ENCODE peak calls at places on chromosome 6, in eight cellular contexts. One of them, this sample, is unnamed.

GRCh38 chr6:44166591-44167184 is 8.1 kb downstream of the CAPN11 start:
- DNase-seq in EH: peak; percentile 21
- DNase-seq in activated gamma-delta T cell treated with Interleukin-2 at 50 U/mL for 16 hours: no peak
- DNase-seq in GM04504: no peak
- DNase-seq in ELR: peak; percentile 28
- DNase-seq in kidney epithelial cell: no peak
- DNase-seq in activated CD4-positive, alpha-beta T cell treated with anti-CD3 and anti-CD28 coated beads for 48 hours: no peak
- DNase-seq in AML-193: peak; percentile 36
- DNase-seq in this sample: no peak

GRCh38 chr6:52929321-52930164 is 20.0 kb upstream of the GSTA3 start:
- DNase-seq in activated CD4-positive, alpha-beta T cell treated with anti-CD3 and anti-CD28 coated beads for 48 hours: no peak
- DNase-seq in kidney epithelial cell: no peak
- DNase-seq in ELR: peak; percentile 96
- DNase-seq in AML-193: no peak
- DNase-seq in EH: peak; percentile 96
- DNase-seq in activated gamma-delta T cell treated with Interleukin-2 at 50 U/mL for 16 hours: no peak
- DNase-seq in GM04504: peak; percentile 77
- DNase-seq in this sample: no peak

GRCh38 chr6:2158596-2159271 is 86.7 kb downstream of the GMDS start:
- DNase-seq in GM04504: no peak
- DNase-seq in kidney epithelial cell: no peak
- DNase-seq in activated gamma-delta T cell treated with Interleukin-2 at 50 U/mL for 16 hours: no peak
- DNase-seq in EH: peak; percentile 21
- DNase-seq in AML-193: no peak
- DNase-seq in ELR: peak; percentile 58
- DNase-seq in activated CD4-positive, alpha-beta T cell treated with anti-CD3 and anti-CD28 coated beads for 48 hours: peak; percentile 17
- DNase-seq in this sample: no peak

GRCh38 chr6:18412644-18413043 is 25.5 kb downstream of the RNF144B start:
- DNase-seq in AML-193: no peak
- DNase-seq in kidney epithelial cell: no peak
- DNase-seq in EH: peak; percentile 78
- DNase-seq in activated CD4-positive, alpha-beta T cell treated with anti-CD3 and anti-CD28 coated beads for 48 hours: no peak
- DNase-seq in activated gamma-delta T cell treated with Interleukin-2 at 50 U/mL for 16 hours: no peak
- DNase-seq in ELR: peak; percentile 82
- DNase-seq in GM04504: no peak
- DNase-seq in this sample: no peak

GRCh38 chr6:163457637-163458561 is 43.4 kb downstream of the QKI start:
- DNase-seq in GM04504: peak; percentile 79
- DNase-seq in kidney epithelial cell: peak; percentile 79
- DNase-seq in ELR: peak; percentile 89
- DNase-seq in EH: peak; percentile 96
- DNase-seq in activated CD4-positive, alpha-beta T cell treated with anti-CD3 and anti-CD28 coated beads for 48 hours: no peak
- DNase-seq in AML-193: peak; percentile 26
- DNase-seq in activated gamma-delta T cell treated with Interleukin-2 at 50 U/mL for 16 hours: no peak
- DNase-seq in this sample: no peak

GRCh38 chr6:73050706-73051105 is 174.6 kb downstream of the KHDC1L start:
- DNase-seq in kidney epithelial cell: no peak
- DNase-seq in activated CD4-positive, alpha-beta T cell treated with anti-CD3 and anti-CD28 coated beads for 48 hours: no peak
- DNase-seq in ELR: no peak
- DNase-seq in GM04504: no peak
- DNase-seq in activated gamma-delta T cell treated with Interleukin-2 at 50 U/mL for 16 hours: no peak
- DNase-seq in AML-193: no peak
- DNase-seq in EH: no peak
- DNase-seq in this sample: no peak

GRCh38 chr6:105771313-105771970 is 314.7 kb upstream of the PRDM1 start:
- DNase-seq in GM04504: no peak
- DNase-seq in kidney epithelial cell: no peak
- DNase-seq in ELR: peak; percentile 76
- DNase-seq in activated gamma-delta T cell treated with Interleukin-2 at 50 U/mL for 16 hours: no peak
- DNase-seq in activated CD4-positive, alpha-beta T cell treated with anti-CD3 and anti-CD28 coated beads for 48 hours: no peak
- DNase-seq in EH: peak; percentile 52
- DNase-seq in AML-193: no peak
- DNase-seq in this sample: no peak

GRCh38 chr6:41702771-41703494 is 32.5 kb downstream of the TFEB start:
- DNase-seq in AML-193: no peak
- DNase-seq in activated CD4-positive, alpha-beta T cell treated with anti-CD3 and anti-CD28 coated beads for 48 hours: no peak
- DNase-seq in GM04504: no peak
- DNase-seq in ELR: no peak
- DNase-seq in EH: no peak
- DNase-seq in kidney epithelial cell: no peak
- DNase-seq in activated gamma-delta T cell treated with Interleukin-2 at 50 U/mL for 16 hours: no peak
- DNase-seq in this sample: no peak

GRCh38 chr6:96795481-96795880 is 41.8 kb downstream of the GPR63 start:
- DNase-seq in AML-193: no peak
- DNase-seq in activated gamma-delta T cell treated with Interleukin-2 at 50 U/mL for 16 hours: no peak
- DNase-seq in activated CD4-positive, alpha-beta T cell treated with anti-CD3 and anti-CD28 coated beads for 48 hours: no peak
- DNase-seq in kidney epithelial cell: no peak
- DNase-seq in ELR: no peak
- DNase-seq in EH: no peak
- DNase-seq in GM04504: no peak
- DNase-seq in this sample: no peak

GRCh38 chr6:82818727-82819126 is 246.9 kb downstream of the UBE3D start:
- DNase-seq in ELR: peak; percentile 82
- DNase-seq in activated gamma-delta T cell treated with Interleukin-2 at 50 U/mL for 16 hours: no peak
- DNase-seq in GM04504: peak; percentile 11
- DNase-seq in AML-193: no peak
- DNase-seq in EH: peak; percentile 93
- DNase-seq in activated CD4-positive, alpha-beta T cell treated with anti-CD3 and anti-CD28 coated beads for 48 hours: no peak
- DNase-seq in kidney epithelial cell: no peak
- DNase-seq in this sample: no peak

This sample was measured in CD8-positive, alpha-beta T cell.